ENCODE peak calls at places on chromosomes 6 and 20, in five cellular contexts. One of them, this sample, is unnamed.

GRCh38 chr6:161271343-161272019 is 2.4 kb downstream of the AGPAT4 start:
- DNase-seq in NB4: peak
- DNase-seq in brain microvascular endothelial cell: no peak
- DNase-seq in tibial nerve: no peak
- DNase-seq in GM10248: no peak
- DNase-seq in this sample: no peak

GRCh38 chr6:90537027-90537426 is 49.8 kb downstream of the MAP3K7 start:
- DNase-seq in GM10248: no peak
- DNase-seq in tibial nerve: no peak
- DNase-seq in brain microvascular endothelial cell: no peak
- DNase-seq in NB4: peak
- DNase-seq in this sample: no peak

GRCh38 chr6:112218563-112218962 is 35.8 kb downstream of the LAMA4 start:
- DNase-seq in brain microvascular endothelial cell: no peak
- DNase-seq in GM10248: no peak
- DNase-seq in tibial nerve: peak
- DNase-seq in NB4: no peak
- DNase-seq in this sample: no peak

GRCh38 chr20:38228436-38228835 is 32.1 kb downstream of the KIAA1755 start:
- DNase-seq in tibial nerve: no peak
- DNase-seq in GM10248: no peak
- DNase-seq in NB4: peak
- DNase-seq in brain microvascular endothelial cell: no peak
- DNase-seq in this sample: no peak

GRCh38 chr20:58403272-58403671 is 14.2 kb downstream of the VAPB start:
- DNase-seq in GM10248: no peak
- DNase-seq in NB4: no peak
- DNase-seq in brain microvascular endothelial cell: no peak
- DNase-seq in tibial nerve: no peak
- DNase-seq in this sample: no peak

GRCh38 chr6:140462495-140463311 is 1088.3 kb upstream of the CITED2 start:
- DNase-seq in tibial nerve: no peak
- DNase-seq in NB4: peak
- DNase-seq in brain microvascular endothelial cell: no peak
- DNase-seq in GM10248: no peak
- DNase-seq in this sample: no peak

GRCh38 chr6:44146685-44147084 is 11.9 kb upstream of the CAPN11 start:
- DNase-seq in GM10248: no peak
- DNase-seq in brain microvascular endothelial cell: no peak
- DNase-seq in NB4: no peak
- DNase-seq in tibial nerve: no peak
- DNase-seq in this sample: no peak

GRCh38 chr20:37611346-37611745 is 82.5 kb upstream of the CTNNBL1 start:
- DNase-seq in brain microvascular endothelial cell: no peak
- DNase-seq in NB4: no peak
- DNase-seq in GM10248: no peak
- DNase-seq in tibial nerve: no peak
- DNase-seq in this sample: no peak

GRCh38 chr6:106533079-106533478 is 96.2 kb downstream of the RTN4IP1 start:
- DNase-seq in brain microvascular endothelial cell: no peak
- DNase-seq in tibial nerve: no peak
- DNase-seq in GM10248: no peak
- DNase-seq in NB4: peak
- DNase-seq in this sample: no peak

GRCh38 chr20:63280929-63281545 is 8.4 kb downstream of the ARFGAP1 start:
- DNase-seq in brain microvascular endothelial cell: no peak
- DNase-seq in NB4: peak
- DNase-seq in tibial nerve: no peak
- DNase-seq in GM10248: no peak
- DNase-seq in this sample: no peak
- TF ChIP-seq CTCF in brain microvascular endothelial cell: peak
- TF ChIP-seq CTCF in NB4: peak
- TF ChIP-seq CTCF in tibial nerve: no peak
- TF ChIP-seq CTCF in GM10248: no peak
- TF ChIP-seq CTCF in this sample: peak

GRCh38 chr6:68343901-68344300 is 291.2 kb upstream of the ADGRB3 start:
- DNase-seq in tibial nerve: no peak
- DNase-seq in GM10248: no peak
- DNase-seq in brain microvascular endothelial cell: peak
- DNase-seq in NB4: peak
- DNase-seq in this sample: peak
- TF ChIP-seq CTCF in tibial nerve: peak
- TF ChIP-seq CTCF in GM10248: peak
- TF ChIP-seq CTCF in brain microvascular endothelial cell: peak
- TF ChIP-seq CTCF in NB4: peak
- TF ChIP-seq CTCF in this sample: peak

GRCh38 chr6:14190596-14191224 is 73.1 kb downstream of the CD83 start:
- DNase-seq in NB4: no peak
- DNase-seq in GM10248: no peak
- DNase-seq in brain microvascular endothelial cell: no peak
- DNase-seq in tibial nerve: no peak
- DNase-seq in this sample: no peak
- TF ChIP-seq CTCF in NB4: no peak
- TF ChIP-seq CTCF in GM10248: no peak
- TF ChIP-seq CTCF in brain microvascular endothelial cell: no peak
- TF ChIP-seq CTCF in tibial nerve: no peak
- TF ChIP-seq CTCF in this sample: no peak

GRCh38 chr6:160207618-160208017 is 51.0 kb downstream of the SLC22A2 start:
- DNase-seq in NB4: no peak
- DNase-seq in brain microvascular endothelial cell: no peak
- DNase-seq in tibial nerve: no peak
- DNase-seq in GM10248: no peak
- DNase-seq in this sample: no peak
- TF ChIP-seq CTCF in NB4: no peak
- TF ChIP-seq CTCF in brain microvascular endothelial cell: no peak
- TF ChIP-seq CTCF in tibial nerve: no peak
- TF ChIP-seq CTCF in GM10248: no peak
- TF ChIP-seq CTCF in this sample: no peak

GRCh38 chr6:34235605-34236422 is 859 bp upstream of the HMGA1 start:
- DNase-seq in GM10248: peak
- DNase-seq in brain microvascular endothelial cell: peak
- DNase-seq in NB4: peak
- DNase-seq in tibial nerve: no peak
- DNase-seq in this sample: no peak

GRCh38 chr6:34237722-34238506 is 1.2 kb downstream of the HMGA1 start:
- DNase-seq in brain microvascular endothelial cell: no peak
- DNase-seq in GM10248: peak
- DNase-seq in tibial nerve: no peak
- DNase-seq in NB4: peak
- DNase-seq in this sample: no peak

GRCh38 chr6:34234667-34235604 is 1.7 kb upstream of the HMGA1 start:
- DNase-seq in brain microvascular endothelial cell: no peak
- DNase-seq in tibial nerve: no peak
- DNase-seq in GM10248: no peak
- DNase-seq in NB4: peak
- DNase-seq in this sample: no peak

GRCh38 chr6:34237316-34237721 is 646 bp downstream of the HMGA1 start:
- DNase-seq in tibial nerve: no peak
- DNase-seq in brain microvascular endothelial cell: no peak
- DNase-seq in NB4: peak
- DNase-seq in GM10248: no peak
- DNase-seq in this sample: no peak

GRCh38 chr6:34236423-34237315 is at the start of gene HMGA1:
- DNase-seq in NB4: peak
- DNase-seq in tibial nerve: peak
- DNase-seq in GM10248: peak
- DNase-seq in brain microvascular endothelial cell: peak
- DNase-seq in this sample: peak
- TF ChIP-seq CTCF in NB4: no peak
- TF ChIP-seq CTCF in tibial nerve: no peak
- TF ChIP-seq CTCF in GM10248: no peak
- TF ChIP-seq CTCF in brain microvascular endothelial cell: no peak
- TF ChIP-seq CTCF in this sample: no peak

GRCh38 chr6:42154461-42155209 is 12.2 kb upstream of the C6orf132 start:
- DNase-seq in tibial nerve: no peak
- DNase-seq in GM10248: no peak
- DNase-seq in brain microvascular endothelial cell: no peak
- DNase-seq in NB4: no peak
- DNase-seq in this sample: no peak

GRCh38 chr6:42158011-42158410 is 15.2 kb upstream of the GUCA1A start:
- DNase-seq in tibial nerve: no peak
- DNase-seq in NB4: no peak
- DNase-seq in GM10248: no peak
- DNase-seq in brain microvascular endothelial cell: no peak
- DNase-seq in this sample: no peak

GRCh38 chr6:42155293-42155692 is 12.9 kb upstream of the C6orf132 start:
- DNase-seq in NB4: no peak
- DNase-seq in GM10248: no peak
- DNase-seq in tibial nerve: no peak
- DNase-seq in brain microvascular endothelial cell: no peak
- DNase-seq in this sample: no peak

GRCh38 chr6:42158631-42159030 is 14.5 kb upstream of the GUCA1A start:
- DNase-seq in NB4: no peak
- DNase-seq in brain microvascular endothelial cell: no peak
- DNase-seq in tibial nerve: no peak
- DNase-seq in GM10248: no peak
- DNase-seq in this sample: no peak

DNA sequence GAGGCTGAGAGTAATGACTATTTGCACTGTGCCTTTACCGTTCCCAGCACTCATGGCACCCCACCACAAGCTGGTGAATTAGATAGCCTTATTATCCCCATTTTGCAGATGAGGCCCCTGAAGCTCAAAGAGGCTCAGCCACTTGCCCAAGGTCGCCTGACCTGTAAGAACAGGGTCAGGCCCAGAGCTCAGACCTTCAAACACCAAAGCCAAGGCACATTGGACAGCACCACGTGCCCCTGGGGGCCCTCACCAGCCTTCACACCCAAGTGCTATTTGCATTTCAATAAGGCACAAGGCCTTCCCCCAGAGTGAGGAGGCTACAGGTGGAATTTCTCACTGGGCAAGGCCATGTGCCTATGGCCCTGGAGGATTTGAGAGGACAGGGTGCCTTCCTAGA is 14.2 kb upstream of the C6orf132 start:
- DNase-seq in brain microvascular endothelial cell: no peak
- DNase-seq in tibial nerve: no peak
- DNase-seq in GM10248: no peak
- DNase-seq in NB4: no peak
- DNase-seq in this sample: no peak
- TF ChIP-seq CTCF in brain microvascular endothelial cell: no peak
- TF ChIP-seq CTCF in tibial nerve: no peak
- TF ChIP-seq CTCF in GM10248: no peak
- TF ChIP-seq CTCF in NB4: no peak
- TF ChIP-seq CTCF in this sample: no peak

GRCh38 chr6:7424058-7424457 is 34.5 kb downstream of the RIOK1 start:
- DNase-seq in GM10248: no peak
- DNase-seq in brain microvascular endothelial cell: no peak
- DNase-seq in NB4: peak
- DNase-seq in tibial nerve: no peak
- DNase-seq in this sample: no peak

GRCh38 chr6:7421066-7421465 is 31.5 kb downstream of the RIOK1 start:
- DNase-seq in tibial nerve: no peak
- DNase-seq in brain microvascular endothelial cell: no peak
- DNase-seq in GM10248: no peak
- DNase-seq in NB4: no peak
- DNase-seq in this sample: no peak

GRCh38 chr6:7426447-7427169 is 37.0 kb downstream of the RIOK1 start:
- DNase-seq in GM10248: no peak
- DNase-seq in brain microvascular endothelial cell: no peak
- DNase-seq in tibial nerve: no peak
- DNase-seq in NB4: no peak
- DNase-seq in this sample: no peak

GRCh38 chr6:7425808-7426190 is 36.2 kb downstream of the RIOK1 start:
- DNase-seq in NB4: no peak
- DNase-seq in GM10248: no peak
- DNase-seq in brain microvascular endothelial cell: no peak
- DNase-seq in tibial nerve: no peak
- DNase-seq in this sample: no peak

DNA sequence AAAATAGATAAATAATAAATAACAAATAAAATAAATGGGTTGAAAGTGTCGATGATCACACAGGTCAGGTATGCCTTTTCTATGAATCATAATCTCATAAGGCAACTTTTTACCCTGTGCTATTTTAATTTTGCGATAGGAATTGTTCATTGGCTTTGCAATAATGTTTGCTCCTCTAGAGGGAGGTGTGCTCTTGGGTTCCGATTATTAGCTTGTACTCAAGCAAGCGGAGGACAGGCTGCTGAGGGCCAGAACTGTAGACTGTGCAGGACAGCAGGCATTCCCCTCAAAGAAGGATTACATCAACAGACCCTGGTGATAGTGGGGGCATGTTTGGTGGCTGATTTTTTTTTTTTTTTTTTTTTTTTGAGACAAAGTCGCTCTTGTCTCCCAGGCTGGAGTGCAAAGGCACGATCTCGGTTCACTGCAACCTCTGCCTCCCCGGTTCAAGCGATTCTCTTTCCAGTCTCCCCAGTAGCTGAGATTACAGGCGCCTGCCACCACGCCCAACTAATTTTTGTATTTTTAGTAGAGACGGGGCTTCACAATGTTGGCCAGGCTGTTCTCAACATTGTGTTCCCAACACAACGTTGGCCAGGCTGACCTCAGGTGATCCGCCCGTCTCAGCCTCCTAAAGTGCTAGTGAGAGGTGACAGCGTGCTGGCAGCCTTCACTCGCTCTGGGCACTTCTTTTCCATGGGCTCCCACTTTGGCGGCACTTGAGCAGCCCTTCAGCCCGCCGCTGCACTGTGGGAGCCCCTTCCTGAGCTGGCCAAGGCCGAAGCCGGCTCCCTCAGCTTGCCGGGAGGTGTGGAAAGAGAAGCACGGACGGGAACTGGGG is 35.6 kb downstream of the RIOK1 start:
- DNase-seq in GM10248: no peak
- DNase-seq in brain microvascular endothelial cell: peak
- DNase-seq in NB4: peak
- DNase-seq in tibial nerve: no peak
- DNase-seq in this sample: no peak
- TF ChIP-seq CTCF in GM10248: no peak
- TF ChIP-seq CTCF in brain microvascular endothelial cell: peak
- TF ChIP-seq CTCF in NB4: peak
- TF ChIP-seq CTCF in tibial nerve: peak
- TF ChIP-seq CTCF in this sample: peak

DNA sequence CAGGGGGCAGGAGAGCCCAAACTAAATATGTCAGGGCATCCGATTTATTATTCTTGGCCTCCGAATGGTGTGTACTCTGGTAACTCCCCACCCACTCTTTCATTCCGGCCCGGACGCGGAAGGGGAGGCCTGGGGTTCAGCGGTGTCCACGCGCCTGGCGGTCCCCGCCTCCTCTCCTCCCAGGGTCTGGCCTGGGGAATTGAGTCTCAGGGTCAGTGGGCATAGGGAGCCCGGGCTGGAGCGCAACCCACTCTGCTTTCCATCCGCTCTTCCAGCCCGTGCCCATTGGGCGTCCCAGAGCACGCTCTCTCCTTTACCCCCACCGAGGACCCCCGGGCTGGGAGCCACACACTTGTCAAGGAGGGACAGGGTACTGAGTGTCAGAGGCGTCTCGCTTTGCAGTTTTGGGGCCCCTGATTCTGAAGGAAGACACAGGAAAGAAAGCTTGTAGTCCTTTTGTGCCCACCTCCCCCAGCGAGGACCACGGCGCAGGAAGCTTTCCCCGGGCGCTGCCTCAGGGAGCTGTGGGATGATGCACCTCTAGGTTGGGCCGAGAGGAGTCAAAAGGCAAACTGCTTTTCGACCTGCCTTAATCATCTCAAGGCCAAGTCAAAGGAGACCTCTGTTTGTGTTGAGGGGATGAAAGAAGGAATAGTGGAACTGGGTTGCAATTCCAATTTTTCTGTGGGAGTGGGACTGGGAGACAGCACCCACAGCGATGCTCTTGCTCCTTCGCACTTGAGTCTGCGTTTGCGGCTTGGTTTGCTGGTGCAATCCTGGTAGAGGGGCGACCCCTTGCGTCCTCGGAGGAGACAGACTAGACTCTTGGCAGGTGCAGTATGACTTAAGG is 2.5 kb downstream of the RSPO3 start:
- DNase-seq in NB4: peak
- DNase-seq in tibial nerve: peak
- DNase-seq in GM10248: peak
- DNase-seq in brain microvascular endothelial cell: peak
- DNase-seq in this sample: peak
- TF ChIP-seq CTCF in NB4: peak
- TF ChIP-seq CTCF in tibial nerve: peak
- TF ChIP-seq CTCF in GM10248: peak
- TF ChIP-seq CTCF in brain microvascular endothelial cell: peak
- TF ChIP-seq CTCF in this sample: peak

This sample was measured in GM12864.